ENCODE peak calls at places on chromosomes 16 and 17, in nine cellular contexts. P, O, X, N, T, F, Z, Y and M are unnamed samples.

GRCh38 chr17:5701371-5701770 is 117.1 kb upstream of the NLRP1 start:
- DNase-seq in P (no peak), O (no peak), X (no peak), N (no peak), T (no peak), F (no peak), Z (no peak), Y (no peak), M (no peak)

GRCh38 chr17:36653374-36653773 is 52.0 kb downstream of the MRM1 start:
- DNase-seq in P (no peak), O (no peak), X (no peak), N (no peak), T (no peak), F (no peak), Z (no peak), Y (no peak), M (no peak)

GRCh38 chr17:77728022-77728671 is 230.4 kb upstream of the TNRC6C start:
- DNase-seq in P (no peak), O (no peak), X (peak), N (peak), T (no peak), F (no peak), Z (peak), Y (no peak), M (no peak)

GRCh38 chr17:69857412-69857835 is 217.6 kb upstream of the KCNJ16 start:
- DNase-seq in P (no peak), O (no peak), X (peak), N (no peak), T (peak), F (no peak), Z (no peak), Y (no peak), M (no peak)

GRCh38 chr17:2138768-2139167 is 83.9 kb downstream of the HIC1 start:
- DNase-seq in P (no peak), O (no peak), X (peak), N (peak), T (peak), F (no peak), Z (no peak), Y (no peak), M (peak)

GRCh38 chr16:13856398-13856797 is 63.6 kb upstream of the ERCC4 start:
- DNase-seq in P (no peak), O (no peak), X (no peak), N (no peak), T (no peak), F (no peak), Z (no peak), Y (no peak), M (no peak)

GRCh38 chr17:9054146-9054545 is 32.8 kb downstream of the NTN1 start:
- DNase-seq in P (no peak), O (no peak), X (no peak), N (no peak), T (peak), F (no peak), Z (no peak), Y (no peak), M (no peak)

GRCh38 chr16:16017812-16018211 is 68.4 kb downstream of the ABCC1 start:
- DNase-seq in P (no peak), O (no peak), X (no peak), N (no peak), T (no peak), F (no peak), Z (no peak), Y (no peak), M (no peak)

GRCh38 chr16:87921236-87921773 is 15.0 kb downstream of the CA5A start:
- DNase-seq in P (no peak), O (no peak), X (no peak), N (no peak), T (peak), F (no peak), Z (no peak), Y (no peak), M (no peak)

GRCh38 chr16:85464342-85465305 is 148.5 kb upstream of the GSE1 start:
- DNase-seq in P (no peak), O (no peak), X (no peak), N (no peak), T (no peak), F (no peak), Z (no peak), Y (no peak), M (no peak)

GRCh38 chr17:45263477-45263860 is 1.6 kb upstream of the SPATA32 start:
- DNase-seq in P (no peak), O (no peak), X (no peak), N (no peak), T (no peak), F (no peak), Z (no peak), Y (no peak), M (no peak)